ENCODE peak calls at places on chromosomes 2 and 18, in six cellular contexts. Q, U, O, B, Y and W are unnamed samples.

GRCh38 chr2:30293303-30293912 is 62.1 kb downstream of the LBH start:
- DNase-seq in Q (peak), U (no peak), O (no peak), B (no peak), Y (peak), W (peak)

GRCh38 chr2:42556351-42556890 is 12.0 kb upstream of the MTA3 start:
- DNase-seq in Q (no peak), U (no peak), O (no peak), B (no peak), Y (peak), W (no peak)

GRCh38 chr2:160054984-160055725 is 7.3 kb downstream of the PLA2R1 start:
- DNase-seq in Q (no peak), U (peak), O (peak), B (no peak), Y (no peak), W (peak)

GRCh38 chr2:234444888-234445287 is 52.0 kb downstream of the ARL4C start:
- DNase-seq in Q (peak), U (no peak), O (no peak), B (no peak), Y (peak), W (no peak)

GRCh38 chr2:202221873-202222272 is 16.5 kb downstream of the SUMO1 start:
- DNase-seq in Q (peak), U (no peak), O (no peak), B (no peak), Y (peak), W (peak)

GRCh38 chr2:163554864-163555263 is 180.9 kb downstream of the FIGN start:
- DNase-seq in Q (no peak), U (no peak), O (no peak), B (no peak), Y (no peak), W (no peak)

GRCh38 chr2:234974501-234975385 is 22.9 kb downstream of the SH3BP4 start:
- DNase-seq in Q (peak), U (no peak), O (no peak), B (no peak), Y (peak), W (peak)

GRCh38 chr18:79672490-79673276 is 6.9 kb upstream of the CTDP1 start:
- DNase-seq in Q (peak), U (no peak), O (no peak), B (no peak), Y (no peak), W (no peak)

GRCh38 chr2:59276033-59276432 is 1034.9 kb upstream of the FANCL start:
- DNase-seq in Q (no peak), U (no peak), O (peak), B (no peak), Y (no peak), W (peak)

GRCh38 chr2:124633812-124634211 is 608.7 kb downstream of the CNTNAP5 start:
- DNase-seq in Q (no peak), U (no peak), O (no peak), B (no peak), Y (no peak), W (no peak)

GRCh38 chr2:43258547-43259156 is 32.2 kb upstream of the ZFP36L2 start:
- DNase-seq in Q (no peak), U (no peak), O (no peak), B (no peak), Y (no peak), W (no peak)

GRCh38 chr2:228446732-228447131 is 265.2 kb upstream of the SPHKAP start:
- DNase-seq in Q (no peak), U (no peak), O (no peak), B (no peak), Y (no peak), W (no peak)

GRCh38 chr18:35942133-35942532 is 30.3 kb upstream of the RMP24 start:
- DNase-seq in Q (no peak), U (no peak), O (no peak), B (no peak), Y (no peak), W (no peak)
- H3K23ac ChIP-seq in Q (no peak), U (no peak), O (no peak), B (no peak), Y (no peak), W (no peak)

DNA sequence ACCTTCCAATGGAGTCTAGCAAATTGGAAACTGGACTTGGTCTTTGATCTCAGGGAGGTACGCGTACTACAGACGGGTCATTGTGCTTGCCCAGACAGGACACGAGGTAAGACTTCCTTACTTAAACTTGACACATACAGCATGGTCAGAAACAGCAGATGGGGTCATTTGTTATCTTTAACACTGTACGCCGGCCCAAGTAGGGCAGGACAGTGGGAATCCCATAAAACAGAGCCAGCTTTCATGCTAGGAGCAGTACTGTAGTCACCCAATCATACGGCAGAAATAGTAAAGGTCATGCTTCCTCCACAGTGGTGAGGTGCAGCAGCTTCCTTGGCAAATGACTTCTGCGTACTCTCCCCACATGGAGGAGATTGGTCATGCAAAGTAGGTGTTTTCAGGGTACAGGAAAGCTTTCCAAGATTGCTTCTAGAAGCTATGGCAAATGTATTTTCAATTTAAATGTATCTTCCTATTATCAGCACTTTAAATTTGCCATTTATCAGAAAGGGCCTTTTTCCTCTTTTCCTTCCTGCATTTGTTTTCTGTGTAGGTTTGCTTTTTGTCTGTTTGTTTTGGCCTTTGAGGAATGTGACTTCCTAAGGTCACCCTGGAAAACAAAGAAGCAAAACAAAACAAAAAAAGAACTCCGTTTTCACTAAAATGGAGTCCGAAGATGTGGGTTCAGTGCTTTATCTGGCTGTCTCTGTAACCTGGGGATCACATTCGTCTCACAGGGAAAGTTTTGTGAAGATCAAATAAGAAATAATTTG is 74.0 kb upstream of the DSG1 start:
- DNase-seq in Q (no peak), U (no peak), O (no peak), B (no peak), Y (no peak), W (no peak)
- H2BK15ac ChIP-seq in Q (no peak), U (no peak), O (no peak), B (no peak), Y (no peak), W (no peak)

DNA sequence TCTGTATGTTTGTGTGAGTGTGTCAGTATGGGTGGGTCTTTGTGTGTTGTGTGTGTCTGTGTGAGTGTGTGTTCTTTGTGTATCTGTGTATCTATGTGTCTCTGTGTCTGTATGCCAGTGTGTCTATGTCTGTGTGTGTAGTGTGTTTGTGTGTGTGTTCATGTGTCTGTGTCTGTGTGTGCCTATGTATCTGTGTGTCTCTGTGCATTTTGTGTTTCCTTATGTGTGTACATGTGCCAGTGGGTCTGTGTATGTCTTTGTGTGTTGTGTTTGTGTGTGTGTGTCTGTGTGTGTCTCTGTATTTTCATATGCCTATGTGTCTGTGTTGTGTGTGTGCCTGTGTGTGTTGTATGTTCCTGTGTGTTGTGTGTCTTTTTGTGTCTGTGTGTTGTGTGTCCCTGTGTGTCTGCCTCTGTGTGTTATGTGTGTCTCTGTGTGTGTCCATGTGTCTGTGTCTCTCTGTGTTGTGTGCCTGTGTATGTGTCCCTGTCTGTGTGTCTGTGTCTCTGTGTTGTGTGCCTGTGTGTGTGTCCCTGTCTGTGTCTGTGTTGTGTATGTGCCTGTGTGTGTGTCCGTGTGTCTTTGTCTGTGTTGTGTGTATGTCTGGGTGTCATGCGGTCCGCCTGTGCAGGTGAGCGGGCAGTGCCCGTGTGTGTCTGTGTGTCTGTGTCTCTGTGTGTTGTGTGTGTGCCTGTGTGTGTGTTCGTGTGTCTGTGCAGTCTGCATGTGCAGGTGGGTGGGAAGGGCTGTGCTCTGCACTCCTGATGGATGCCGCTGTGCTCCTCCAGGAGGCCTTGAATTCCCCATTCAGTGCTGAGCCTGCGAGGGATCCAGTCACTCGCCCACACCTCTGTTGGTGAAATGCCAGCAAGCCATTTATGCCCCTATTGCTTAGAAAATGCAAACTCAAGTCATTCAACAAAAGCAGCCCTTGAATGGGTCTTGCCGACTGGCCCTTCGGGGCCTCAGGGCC is 37.4 kb downstream of the KLHL29 start:
- DNase-seq in Q (no peak), U (no peak), O (peak), B (no peak), Y (no peak), W (no peak)
- H3K23ac ChIP-seq in Q (peak), U (no peak), O (no peak), B (no peak), Y (no peak), W (no peak)

GRCh38 chr2:38935568-38936172 is 46.0 kb downstream of the ARHGEF33 start:
- DNase-seq in Q (peak), U (no peak), O (no peak), B (no peak), Y (peak), W (no peak)
- H2BK15ac ChIP-seq in Q (no peak), U (no peak), O (no peak), B (no peak), Y (no peak), W (no peak)